ENCODE peak calls at places on chromosomes 7 and 10, in six cellular contexts. F, D, A, V, Y and K are unnamed samples.

GRCh38 chr7:82886324-82886723 is 276.4 kb downstream of the PCLO start:
- DNase-seq in A (no peak), D (no peak), Y (no peak), F (no peak), V (no peak), K (no peak)

GRCh38 chr7:78039791-78040776 is 241.5 kb downstream of the PHTF2 start:
- DNase-seq in Y (no peak), D (no peak), V (peak), A (no peak), F (no peak), K (peak)

GRCh38 chr10:15781381-15781960 is 61.7 kb upstream of the ITGA8 start:
- DNase-seq in F (no peak), A (no peak), D (no peak), V (no peak), Y (no peak), K (no peak)

GRCh38 chr7:26397326-26397725 is 105.7 kb downstream of the SNX10 start:
- DNase-seq in F (no peak), Y (no peak), A (no peak), V (peak), D (no peak), K (no peak)

GRCh38 chr10:110780704-110781103 is 91.0 kb upstream of the PDCD4 start:
- DNase-seq in D (no peak), A (no peak), V (no peak), F (no peak), Y (no peak), K (no peak)

GRCh38 chr10:63940277-63940972 is 419.2 kb downstream of the REEP3 start:
- DNase-seq in A (no peak), D (no peak), V (no peak), Y (no peak), F (no peak), K (no peak)

GRCh38 chr10:62162261-62162660 is 106.4 kb downstream of the RTKN2 start:
- DNase-seq in V (no peak), D (no peak), Y (no peak), F (no peak), A (no peak), K (no peak)

GRCh38 chr10:62817120-62817762 is 1.1 kb upstream of the EGR2 start:
- DNase-seq in A (no peak), V (peak), Y (no peak), D (no peak), F (no peak), K (no peak)

GRCh38 chr7:7662527-7662926 is 22.0 kb downstream of the UMAD1 start:
- DNase-seq in V (no peak), A (no peak), D (no peak), F (no peak), Y (no peak), K (no peak)